ENCODE peak calls at places on chromosomes 6 and 20, in seven cellular contexts. C is mucosa of gallbladder, T is pons, W is iris pigment epithelial cell, N is cardiac septum, M is bronchial epithelial cell, U is IMR-90. K is an unnamed sample.

GRCh38 chr20:24100370-24101011 is 111.9 kb upstream of the GGTLC1 start:
- DNase-seq in C (peak), M (peak), U (peak), T (peak), W (peak), N (no peak), K (no peak)

GRCh38 chr6:36428911-36429310 is 13.7 kb downstream of the PXT1 start:
- DNase-seq in U (no peak), T (no peak), M (no peak), N (no peak), C (no peak), W (no peak), K (no peak)

GRCh38 chr20:2756056-2756611 is 44.3 kb downstream of the CPXM1 start:
- DNase-seq in U (peak), N (no peak), T (peak), M (no peak), W (peak), C (no peak), K (no peak)

GRCh38 chr20:49029203-49029602 is 16.9 kb upstream of the CSE1L start:
- DNase-seq in U (peak), N (no peak), C (no peak), T (no peak), W (no peak), M (no peak), K (no peak)

GRCh38 chr20:1171461-1172093 is 13.2 kb downstream of the TMEM74B start:
- DNase-seq in N (no peak), M (peak), T (no peak), U (peak), C (peak), W (peak), K (no peak)

GRCh38 chr20:58547527-58548475 is 32.6 kb upstream of the APCDD1L start:
- DNase-seq in M (peak), N (no peak), U (peak), C (no peak), T (no peak), W (no peak), K (no peak)

GRCh38 chr6:135385299-135385698 is 112.2 kb downstream of the AHI1 start:
- DNase-seq in U (no peak), C (no peak), N (no peak), T (no peak), M (no peak), W (no peak), K (no peak)

GRCh38 chr6:122730775-122731386 is 48.6 kb upstream of the FABP7 start:
- DNase-seq in N (no peak), M (peak), C (no peak), W (peak), U (peak), T (peak), K (no peak)

GRCh38 chr6:152572395-152573061 is 64.6 kb downstream of the SYNE1 start:
- DNase-seq in M (peak), N (no peak), W (peak), C (no peak), T (no peak), U (peak), K (peak)

GRCh38 chr20:58634818-58635665 is 16.0 kb upstream of the STX16 start:
- DNase-seq in W (no peak), C (no peak), T (no peak), M (no peak), U (peak), N (peak), K (no peak)

GRCh38 chr20:51043811-51044210 is 20.9 kb upstream of the KCNG1 start:
- DNase-seq in T (no peak), W (peak), M (peak), N (no peak), U (peak), C (no peak), K (no peak)

GRCh38 chr6:56246941-56247653 is at the start of gene COL21A1:
- DNase-seq in N (peak), W (peak), M (no peak), T (no peak), U (no peak), C (no peak), K (no peak)

GRCh38 chr20:51497542-51498467 is 44.7 kb downstream of the NFATC2 start:
- DNase-seq in T (peak), C (no peak), U (peak), N (no peak), W (no peak), M (no peak), K (no peak)

GRCh38 chr6:132830236-132830799 is 15.9 kb downstream of the RPS12 start:
- DNase-seq in C (no peak), U (peak), M (peak), T (peak), W (peak), N (no peak), K (peak)

GRCh38 chr20:10467985-10468845 is 33.1 kb downstream of the SLX4IP start:
- DNase-seq in U (peak), W (peak), N (no peak), M (no peak), C (no peak), T (no peak), K (no peak)

GRCh38 chr20:38317422-38317821 is 13.5 kb downstream of the BPI start:
- DNase-seq in T (no peak), N (no peak), C (no peak), W (no peak), U (no peak), M (no peak), K (no peak)

GRCh38 chr6:3206339-3207015 is 21.0 kb downstream of the TUBB2B start:
- DNase-seq in N (no peak), W (no peak), T (no peak), U (no peak), C (no peak), M (no peak), K (no peak)

GRCh38 chr6:35178932-35179832 is 34.6 kb upstream of the SCUBE3 start:
- DNase-seq in M (no peak), N (no peak), W (no peak), T (no peak), C (no peak), U (no peak), K (no peak)

GRCh38 chr6:46044876-46045617 is 29.4 kb upstream of the CLIC5 start:
- DNase-seq in T (no peak), U (peak), N (no peak), W (peak), M (peak), C (peak), K (peak)

GRCh38 chr6:170058878-170059485 is 231.9 kb downstream of the DLL1 start:
- DNase-seq in T (no peak), C (no peak), M (no peak), W (no peak), N (peak), U (no peak), K (no peak)

GRCh38 chr20:11331096-11331495 is 586.6 kb upstream of the BTBD3 start:
- DNase-seq in C (no peak), M (peak), W (peak), T (no peak), N (no peak), U (no peak), K (no peak)

GRCh38 chr6:97462031-97462430 is 179.0 kb upstream of the MMS22L start:
- DNase-seq in C (no peak), T (no peak), N (no peak), M (no peak), U (no peak), W (no peak), K (peak)

GRCh38 chr20:45425561-45425960 is 9.6 kb downstream of the PIGT start:
- DNase-seq in C (no peak), W (no peak), T (no peak), U (no peak), N (no peak), M (no peak), K (no peak)

GRCh38 chr20:39813190-39813829 is 851.2 kb downstream of the DHX35 start:
- DNase-seq in M (no peak), C (no peak), W (no peak), T (no peak), N (no peak), U (no peak), K (no peak)

GRCh38 chr6:67952121-67952520 is 683.0 kb upstream of the ADGRB3 start:
- DNase-seq in W (peak), U (no peak), C (no peak), T (no peak), N (no peak), M (peak), K (no peak)

GRCh38 chr6:134152767-134153485 is 100.5 kb upstream of the SLC2A12 start:
- DNase-seq in U (no peak), N (no peak), M (no peak), W (no peak), T (no peak), C (no peak), K (no peak)